ENCODE peak calls at places on chromosomes 4 and X, in seven cellular contexts. X is stimulated activated CD4-positive, alpha-beta T cell treated with anti-CD3 and anti-CD28 coated beads, Interleukin-1b, Interleukin-23, amount 100 ng/mL, for 4 hours; T is cardiac muscle cell; I is transverse colon; K is dorsolateral prefrontal cortex; H is amniotic stem cell; Q is AG20443. N is an unnamed sample.

GRCh38 chrX:63922221-63922620 is 137.2 kb upstream of the ARHGEF9 start:
- DNase-seq in X (no peak), T (no peak), I (no peak), K (no peak), H (peak; percentile 0), Q (peak; percentile 60), N (no peak)

GRCh38 chrX:1480082-1480785 is 27.5 kb upstream of the ASMTL start:
- DNase-seq in X (no peak), T (no peak), I (no peak), K (no peak), H (no peak), Q (no peak), N (no peak)

GRCh38 chrX:989959-990510 is 222.4 kb downstream of the CRLF2 start:
- DNase-seq in X (no peak), T (peak; percentile 61), I (peak; percentile 73), K (peak; percentile 83), H (peak; percentile 71), Q (peak; percentile 25), N (peak; percentile 62)

GRCh38 chrX:2841511-2841910 is 12.8 kb downstream of the GYG2 start:
- DNase-seq in X (no peak), T (no peak), I (no peak), K (no peak), H (no peak), Q (no peak), N (no peak)

GRCh38 chrX:40099046-40099968 is 1.5 kb upstream of the BCOR start:
- DNase-seq in X (peak; percentile 30), T (no peak), I (peak; percentile 66), K (no peak), H (no peak), Q (peak; percentile 29), N (no peak)

GRCh38 chrX:12721042-12721441 is 70.2 kb upstream of the PRPS2 start:
- DNase-seq in X (no peak), T (peak; percentile 24), I (no peak), K (no peak), H (no peak), Q (peak; percentile 5), N (no peak)

GRCh38 chr4:85956296-85956955 is 403.4 kb downstream of the MAPK10 start:
- DNase-seq in X (no peak), T (no peak), I (no peak), K (no peak), H (no peak), Q (no peak), N (no peak)

GRCh38 chrX:13177921-13178320 is 133.5 kb upstream of the FAM9C start:
- DNase-seq in X (no peak), T (no peak), I (no peak), K (no peak), H (no peak), Q (no peak), N (no peak)

GRCh38 chr4:98446499-98447375 is 185.6 kb downstream of the RAP1GDS1 start:
- DNase-seq in X (peak; percentile 19), T (peak; percentile 74), I (peak; percentile 45), K (no peak), H (no peak), Q (no peak), N (no peak)

GRCh38 chr4:52868138-52868537 is 6.0 kb downstream of the RASL11B start:
- DNase-seq in X (no peak), T (no peak), I (no peak), K (peak; percentile 74), H (no peak), Q (no peak), N (peak; percentile 31)

GRCh38 chrX:12824944-12825343 is 33.7 kb downstream of the PRPS2 start:
- DNase-seq in X (no peak), T (no peak), I (no peak), K (no peak), H (no peak), Q (no peak), N (no peak)

GRCh38 chr4:85028910-85029309 is 62.4 kb upstream of the WDFY3 start:
- DNase-seq in X (no peak), T (peak; percentile 82), I (no peak), K (no peak), H (no peak), Q (no peak), N (no peak)

GRCh38 chr4:181952478-181952877 is 290.7 kb upstream of the TENM3 start:
- DNase-seq in X (no peak), T (peak; percentile 92), I (peak; percentile 25), K (no peak), H (peak; percentile 35), Q (peak; percentile 64), N (no peak)

GRCh38 chrX:1391370-1391706 is 575 bp downstream of the SLC25A6 start:
- DNase-seq in X (no peak), T (no peak), I (no peak), K (no peak), H (no peak), Q (peak; percentile 98), N (no peak)

GRCh38 chrX:15686818-15687685 is 22.4 kb upstream of the CLTRN start:
- DNase-seq in X (no peak), T (peak; percentile 60), I (peak; percentile 60), K (peak; percentile 61), H (peak; percentile 63), Q (peak; percentile 50), N (peak; percentile 4)

GRCh38 chr4:125303058-125303457 is 11.7 kb upstream of the FAT4 start:
- DNase-seq in X (no peak), T (no peak), I (no peak), K (no peak), H (peak; percentile 8), Q (no peak), N (no peak)

GRCh38 chr4:181202249-181202648 is 1041.0 kb upstream of the TENM3 start:
- DNase-seq in X (no peak), T (no peak), I (no peak), K (no peak), H (no peak), Q (no peak), N (no peak)

GRCh38 chrX:116272881-116273280 is 102.3 kb downstream of the AGTR2 start:
- DNase-seq in X (no peak), T (peak; percentile 20), I (no peak), K (no peak), H (no peak), Q (no peak), N (no peak)

GRCh38 chrX:133985164-133986007 is at the start of gene GPC3:
- DNase-seq in X (peak; percentile 29), T (peak; percentile 65), I (peak; percentile 27), K (no peak), H (no peak), Q (peak; percentile 36), N (peak; percentile 9)

GRCh38 chr4:30716158-30716557 is 4.0 kb upstream of the PCDH7 start:
- DNase-seq in X (no peak), T (peak; percentile 50), I (no peak), K (no peak), H (peak; percentile 13), Q (peak; percentile 33), N (peak; percentile 65)

GRCh38 chr4:165131247-165131832 is 18.7 kb upstream of the TMEM192 start:
- DNase-seq in X (peak; percentile 59), T (peak; percentile 71), I (peak; percentile 67), K (peak; percentile 67), H (no peak), Q (peak; percentile 66), N (peak; percentile 42)

GRCh38 chrX:132488819-132489255 is at the start of gene MBNL3:
- DNase-seq in X (peak; percentile 34), T (peak; percentile 62), I (peak; percentile 68), K (no peak), H (no peak), Q (peak; percentile 19), N (no peak)

GRCh38 chr4:82968972-82969371 is 41.7 kb downstream of the LIN54 start:
- DNase-seq in X (no peak), T (no peak), I (no peak), K (no peak), H (no peak), Q (no peak), N (no peak)

GRCh38 chr4:38574559-38575333 is 89.3 kb upstream of the KLF3 start:
- DNase-seq in X (no peak), T (no peak), I (peak; percentile 50), K (peak; percentile 63), H (no peak), Q (peak; percentile 38), N (peak; percentile 61)

GRCh38 chr4:1462009-1462767 is 55.9 kb upstream of the NKX1-1 start:
- DNase-seq in X (no peak), T (no peak), I (no peak), K (no peak), H (no peak), Q (peak; percentile 7), N (no peak)

GRCh38 chr4:123017636-123018390 is 95.4 kb upstream of the NUDT6 start:
- DNase-seq in X (no peak), T (peak; percentile 52), I (no peak), K (no peak), H (peak; percentile 42), Q (peak; percentile 70), N (no peak)

GRCh38 chr4:55397521-55398321 is 2.0 kb downstream of the TMEM165 start:
- DNase-seq in X (no peak), T (peak; percentile 87), I (no peak), K (no peak), H (no peak), Q (peak; percentile 47), N (no peak)

GRCh38 chr4:81485310-81485980 is 13.7 kb upstream of the RASGEF1B start:
- DNase-seq in X (no peak), T (no peak), I (no peak), K (no peak), H (no peak), Q (no peak), N (no peak)